ENCODE peak calls at places on chromosomes 2 and 18, in ten cellular contexts. One of them, this sample, is unnamed. For H3K4me1, the result is how much of the 10 kb centered on the place peaks cover.

GRCh38 chr18:6759579-6759978 is 30.1 kb downstream of the ARHGAP28 start:
- DNase-seq in heart right ventricle: no peak
- DNase-seq in MM.1S: peak
- DNase-seq in upper lobe of right lung: no peak
- DNase-seq in H9: no peak
- DNase-seq in kidney: no peak
- DNase-seq in psoas muscle: no peak
- DNase-seq in uterus: no peak
- DNase-seq in fibroblast of lung: no peak
- DNase-seq in lower lobe of right lung: no peak
- DNase-seq in this sample: no peak

GRCh38 chr18:41681138-41681881 is 273.7 kb upstream of the PIK3C3 start:
- DNase-seq in lower lobe of right lung: no peak
- DNase-seq in fibroblast of lung: peak
- DNase-seq in heart right ventricle: no peak
- DNase-seq in H9: no peak
- DNase-seq in kidney: no peak
- DNase-seq in MM.1S: no peak
- DNase-seq in psoas muscle: no peak
- DNase-seq in upper lobe of right lung: no peak
- DNase-seq in uterus: no peak
- DNase-seq in this sample: no peak

GRCh38 chr2:74502720-74503505 is 3.5 kb upstream of the LBX2 start:
- DNase-seq in H9: peak
- DNase-seq in lower lobe of right lung: peak
- DNase-seq in upper lobe of right lung: peak
- DNase-seq in kidney: peak
- DNase-seq in psoas muscle: peak
- DNase-seq in uterus: peak
- DNase-seq in MM.1S: peak
- DNase-seq in fibroblast of lung: peak
- DNase-seq in heart right ventricle: peak
- DNase-seq in this sample: peak

GRCh38 chr2:109030870-109031480 is 42.0 kb upstream of the EDAR start:
- DNase-seq in kidney: no peak
- DNase-seq in fibroblast of lung: no peak
- DNase-seq in uterus: no peak
- DNase-seq in lower lobe of right lung: no peak
- DNase-seq in heart right ventricle: no peak
- DNase-seq in psoas muscle: no peak
- DNase-seq in H9: no peak
- DNase-seq in MM.1S: no peak
- DNase-seq in upper lobe of right lung: no peak
- DNase-seq in this sample: no peak

GRCh38 chr18:79512461-79513380 is 117.0 kb downstream of the NFATC1 start:
- DNase-seq in H9: peak
- DNase-seq in fibroblast of lung: no peak
- DNase-seq in lower lobe of right lung: no peak
- DNase-seq in heart right ventricle: peak
- DNase-seq in psoas muscle: peak
- DNase-seq in kidney: peak
- DNase-seq in uterus: no peak
- DNase-seq in upper lobe of right lung: peak
- DNase-seq in MM.1S: no peak
- DNase-seq in this sample: peak

GRCh38 chr18:35038881-35039491 is 2.2 kb upstream of the MAPRE2 start:
- DNase-seq in upper lobe of right lung: no peak
- DNase-seq in MM.1S: no peak
- DNase-seq in lower lobe of right lung: no peak
- DNase-seq in heart right ventricle: no peak
- DNase-seq in H9: no peak
- DNase-seq in psoas muscle: peak
- DNase-seq in fibroblast of lung: no peak
- DNase-seq in kidney: no peak
- DNase-seq in uterus: no peak
- DNase-seq in this sample: no peak

GRCh38 chr2:33104052-33104623 is 157.4 kb downstream of the LTBP1 start:
- DNase-seq in upper lobe of right lung: no peak
- DNase-seq in heart right ventricle: no peak
- DNase-seq in lower lobe of right lung: no peak
- DNase-seq in kidney: no peak
- DNase-seq in H9: no peak
- DNase-seq in MM.1S: no peak
- DNase-seq in fibroblast of lung: peak
- DNase-seq in uterus: no peak
- DNase-seq in psoas muscle: no peak
- DNase-seq in this sample: no peak

GRCh38 chr2:197237720-197238370 is 72.7 kb downstream of the ANKRD44 start:
- DNase-seq in lower lobe of right lung: no peak
- DNase-seq in heart right ventricle: no peak
- DNase-seq in kidney: no peak
- DNase-seq in uterus: no peak
- DNase-seq in fibroblast of lung: no peak
- DNase-seq in upper lobe of right lung: no peak
- DNase-seq in psoas muscle: no peak
- DNase-seq in H9: no peak
- DNase-seq in MM.1S: no peak
- DNase-seq in this sample: no peak

GRCh38 chr2:127085260-127085666 is 21.7 kb downstream of the BIN1 start:
- DNase-seq in upper lobe of right lung: peak
- DNase-seq in kidney: no peak
- DNase-seq in heart right ventricle: no peak
- DNase-seq in fibroblast of lung: peak
- DNase-seq in lower lobe of right lung: peak
- DNase-seq in MM.1S: no peak
- DNase-seq in psoas muscle: peak
- DNase-seq in H9: no peak
- DNase-seq in uterus: no peak
- DNase-seq in this sample: no peak

GRCh38 chr2:112644933-112645395 is 775 bp upstream of the SLC20A1 start:
- DNase-seq in psoas muscle: no peak
- DNase-seq in MM.1S: no peak
- DNase-seq in fibroblast of lung: no peak
- DNase-seq in kidney: no peak
- DNase-seq in heart right ventricle: no peak
- DNase-seq in lower lobe of right lung: no peak
- DNase-seq in uterus: no peak
- DNase-seq in H9: no peak
- DNase-seq in upper lobe of right lung: peak
- DNase-seq in this sample: no peak

GRCh38 chr2:120239488-120240287 is 13.0 kb upstream of the RALB start:
- DNase-seq in fibroblast of lung: peak
- DNase-seq in lower lobe of right lung: no peak
- DNase-seq in upper lobe of right lung: no peak
- DNase-seq in psoas muscle: no peak
- DNase-seq in uterus: peak
- DNase-seq in heart right ventricle: peak
- DNase-seq in H9: peak
- DNase-seq in MM.1S: no peak
- DNase-seq in kidney: peak
- DNase-seq in this sample: peak

GRCh38 chr2:204776781-204777559 is 231.7 kb downstream of the PARD3B start:
- DNase-seq in upper lobe of right lung: no peak
- DNase-seq in kidney: no peak
- DNase-seq in heart right ventricle: no peak
- DNase-seq in MM.1S: no peak
- DNase-seq in lower lobe of right lung: no peak
- DNase-seq in fibroblast of lung: peak
- DNase-seq in H9: no peak
- DNase-seq in psoas muscle: no peak
- DNase-seq in uterus: no peak
- DNase-seq in this sample: no peak

GRCh38 chr18:33577688-33578370 is at the start of gene ASXL3:
- DNase-seq in MM.1S: peak
- DNase-seq in fibroblast of lung: peak
- DNase-seq in heart right ventricle: peak
- DNase-seq in psoas muscle: peak
- DNase-seq in upper lobe of right lung: peak
- DNase-seq in lower lobe of right lung: peak
- DNase-seq in uterus: peak
- DNase-seq in H9: peak
- DNase-seq in kidney: peak
- DNase-seq in this sample: peak

GRCh38 chr2:203786912-203787311 is 80.5 kb downstream of the CD28 start:
- DNase-seq in lower lobe of right lung: no peak
- DNase-seq in heart right ventricle: peak
- DNase-seq in psoas muscle: no peak
- DNase-seq in kidney: no peak
- DNase-seq in upper lobe of right lung: no peak
- DNase-seq in uterus: no peak
- DNase-seq in H9: no peak
- DNase-seq in fibroblast of lung: peak
- DNase-seq in MM.1S: no peak
- DNase-seq in this sample: peak

GRCh38 chr2:239746847-239747246 is 278.3 kb downstream of the NDUFA10 start:
- DNase-seq in kidney: peak
- DNase-seq in heart right ventricle: no peak
- DNase-seq in MM.1S: no peak
- DNase-seq in upper lobe of right lung: no peak
- DNase-seq in H9: no peak
- DNase-seq in lower lobe of right lung: no peak
- DNase-seq in fibroblast of lung: no peak
- DNase-seq in psoas muscle: no peak
- DNase-seq in uterus: no peak
- DNase-seq in this sample: peak

GRCh38 chr2:68318686-68319396 is 908 bp downstream of the CNRIP1 start:
- DNase-seq in upper lobe of right lung: no peak
- DNase-seq in psoas muscle: no peak
- DNase-seq in H9: peak
- DNase-seq in MM.1S: no peak
- DNase-seq in lower lobe of right lung: peak
- DNase-seq in heart right ventricle: peak
- DNase-seq in uterus: peak
- DNase-seq in kidney: peak
- DNase-seq in fibroblast of lung: peak
- DNase-seq in this sample: peak

GRCh38 chr2:68319397-68320117 is at the start of gene CNRIP1:
- DNase-seq in MM.1S: no peak
- DNase-seq in upper lobe of right lung: peak
- DNase-seq in uterus: peak
- DNase-seq in kidney: peak
- DNase-seq in fibroblast of lung: peak
- DNase-seq in lower lobe of right lung: peak
- DNase-seq in H9: peak
- DNase-seq in heart right ventricle: peak
- DNase-seq in psoas muscle: peak
- DNase-seq in this sample: peak

GRCh38 chr2:68320118-68320641 is 431 bp upstream of the CNRIP1 start:
- DNase-seq in kidney: no peak
- DNase-seq in upper lobe of right lung: no peak
- DNase-seq in lower lobe of right lung: no peak
- DNase-seq in psoas muscle: no peak
- DNase-seq in heart right ventricle: peak
- DNase-seq in MM.1S: no peak
- DNase-seq in uterus: peak
- DNase-seq in H9: peak
- DNase-seq in fibroblast of lung: peak
- DNase-seq in this sample: peak

GRCh38 chr2:68317971-68318685 is 1.6 kb downstream of the CNRIP1 start:
- DNase-seq in upper lobe of right lung: no peak
- DNase-seq in H9: no peak
- DNase-seq in heart right ventricle: peak
- DNase-seq in fibroblast of lung: peak
- DNase-seq in lower lobe of right lung: no peak
- DNase-seq in uterus: no peak
- DNase-seq in psoas muscle: no peak
- DNase-seq in kidney: no peak
- DNase-seq in MM.1S: no peak
- DNase-seq in this sample: no peak

GRCh38 chr2:68316091-68316490 is 3.7 kb downstream of the CNRIP1 start:
- DNase-seq in uterus: no peak
- DNase-seq in MM.1S: no peak
- DNase-seq in H9: no peak
- DNase-seq in kidney: no peak
- DNase-seq in upper lobe of right lung: no peak
- DNase-seq in heart right ventricle: no peak
- DNase-seq in lower lobe of right lung: no peak
- DNase-seq in fibroblast of lung: no peak
- DNase-seq in psoas muscle: no peak
- DNase-seq in this sample: no peak
- H3K4me1 ChIP-seq in uterus: under half
- H3K4me1 ChIP-seq in MM.1S: under half
- H3K4me1 ChIP-seq in H9: under half
- H3K4me1 ChIP-seq in kidney: under half
- H3K4me1 ChIP-seq in upper lobe of right lung: under half
- H3K4me1 ChIP-seq in heart right ventricle: under half
- H3K4me1 ChIP-seq in lower lobe of right lung: under half
- H3K4me1 ChIP-seq in fibroblast of lung: under half
- H3K4me1 ChIP-seq in psoas muscle: under half
- H3K4me1 ChIP-seq in this sample: under half

GRCh38 chr2:219459460-219460311 is 25.0 kb downstream of the SPEG start:
- DNase-seq in upper lobe of right lung: no peak
- DNase-seq in H9: peak
- DNase-seq in kidney: peak
- DNase-seq in uterus: peak
- DNase-seq in fibroblast of lung: peak
- DNase-seq in MM.1S: no peak
- DNase-seq in psoas muscle: peak
- DNase-seq in heart right ventricle: peak
- DNase-seq in lower lobe of right lung: peak
- DNase-seq in this sample: peak
- H3K4me1 ChIP-seq in upper lobe of right lung: under half
- H3K4me1 ChIP-seq in H9: under half
- H3K4me1 ChIP-seq in kidney: under half
- H3K4me1 ChIP-seq in uterus: under half
- H3K4me1 ChIP-seq in fibroblast of lung: under half
- H3K4me1 ChIP-seq in MM.1S: under half
- H3K4me1 ChIP-seq in psoas muscle: under half
- H3K4me1 ChIP-seq in heart right ventricle: under half
- H3K4me1 ChIP-seq in lower lobe of right lung: under half
- H3K4me1 ChIP-seq in this sample: under half

GRCh38 chr2:219523031-219523671 is 8.9 kb downstream of the ASIC4 start:
- DNase-seq in heart right ventricle: no peak
- DNase-seq in fibroblast of lung: peak
- DNase-seq in MM.1S: no peak
- DNase-seq in uterus: no peak
- DNase-seq in lower lobe of right lung: no peak
- DNase-seq in H9: peak
- DNase-seq in psoas muscle: no peak
- DNase-seq in upper lobe of right lung: no peak
- DNase-seq in kidney: no peak
- DNase-seq in this sample: peak
- H3K4me1 ChIP-seq in heart right ventricle: under half
- H3K4me1 ChIP-seq in fibroblast of lung: under half
- H3K4me1 ChIP-seq in MM.1S: under half
- H3K4me1 ChIP-seq in uterus: under half
- H3K4me1 ChIP-seq in lower lobe of right lung: under half
- H3K4me1 ChIP-seq in H9: under half
- H3K4me1 ChIP-seq in psoas muscle: under half
- H3K4me1 ChIP-seq in upper lobe of right lung: under half
- H3K4me1 ChIP-seq in kidney: under half
- H3K4me1 ChIP-seq in this sample: under half

DNA sequence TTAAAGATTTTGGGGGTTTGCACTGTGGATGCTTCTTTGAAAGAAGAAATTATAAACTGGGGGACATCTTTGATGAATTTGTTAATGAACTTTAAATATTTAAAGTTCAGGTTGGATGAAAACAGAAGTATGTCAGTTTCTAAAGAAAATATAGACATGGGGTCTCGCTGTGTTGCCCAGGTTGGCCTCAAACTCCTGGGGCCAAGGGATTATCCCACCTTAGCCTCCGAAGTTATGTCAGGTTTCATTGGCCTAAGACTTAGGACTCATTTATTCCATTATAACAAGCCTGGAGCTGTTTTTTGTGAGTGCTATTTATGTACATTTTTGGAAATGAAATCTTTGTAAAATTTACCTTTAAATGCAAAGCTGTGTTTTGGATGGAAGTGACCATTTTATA is 2.5 kb downstream of the NAB1 start:
- DNase-seq in H9: no peak
- DNase-seq in uterus: no peak
- DNase-seq in upper lobe of right lung: no peak
- DNase-seq in psoas muscle: no peak
- DNase-seq in kidney: no peak
- DNase-seq in fibroblast of lung: no peak
- DNase-seq in heart right ventricle: no peak
- DNase-seq in lower lobe of right lung: no peak
- DNase-seq in MM.1S: no peak
- DNase-seq in this sample: no peak
- H3K4me1 ChIP-seq in H9: under half
- H3K4me1 ChIP-seq in uterus: under half
- H3K4me1 ChIP-seq in upper lobe of right lung: under half
- H3K4me1 ChIP-seq in psoas muscle: under half
- H3K4me1 ChIP-seq in kidney: under half
- H3K4me1 ChIP-seq in fibroblast of lung: under half
- H3K4me1 ChIP-seq in heart right ventricle: under half
- H3K4me1 ChIP-seq in lower lobe of right lung: under half
- H3K4me1 ChIP-seq in MM.1S: under half
- H3K4me1 ChIP-seq in this sample: under half